ENCODE peak calls at places on chromosomes 16 and 17, in nine cellular contexts. C, B, K, V, M, Z, F, L and A are unnamed samples.

GRCh38 chr17:68981288-68981687 is 26.1 kb upstream of the ABCA8 start:
- DNase-seq in C (no peak), B (no peak), K (no peak), V (no peak), M (no peak), Z (peak; percentile 98), F (no peak), L (peak; percentile 38), A (no peak)

GRCh38 chr17:62658136-62658535 is 30.7 kb downstream of the MRC2 start:
- DNase-seq in C (no peak), B (no peak), K (peak; percentile 40), V (no peak), M (peak; percentile 83), Z (no peak), F (no peak), L (no peak), A (no peak)

GRCh38 chr16:87956169-87956770 is 5.0 kb downstream of the BANP start:
- DNase-seq in C (peak; percentile 39), B (peak; percentile 50), K (no peak), V (peak; percentile 81), M (no peak), Z (peak; percentile 49), F (peak; percentile 75), L (no peak), A (no peak)

GRCh38 chr17:37483311-37484039 is 6.2 kb upstream of the DUSP14 start:
- DNase-seq in C (no peak), B (no peak), K (no peak), V (no peak), M (no peak), Z (no peak), F (no peak), L (no peak), A (no peak)

GRCh38 chr16:26701243-26701886 is 365.4 kb upstream of the C16orf82 start:
- DNase-seq in C (no peak), B (no peak), K (no peak), V (no peak), M (no peak), Z (no peak), F (no peak), L (no peak), A (no peak)

GRCh38 chr16:2039286-2040030 is 8.2 kb downstream of the NTHL1 start:
- DNase-seq in C (no peak), B (peak; percentile 91), K (peak; percentile 83), V (no peak), M (no peak), Z (no peak), F (no peak), L (peak; percentile 69), A (peak; percentile 64)

GRCh38 chr17:76501018-76501826 is at the start of gene RHBDF2:
- DNase-seq in C (peak; percentile 78), B (peak; percentile 92), K (peak; percentile 96), V (peak; percentile 95), M (no peak), Z (peak; percentile 76), F (peak; percentile 92), L (peak; percentile 94), A (peak; percentile 87)

GRCh38 chr17:82931696-82932060 is 91.9 kb upstream of the ZNF750 start:
- DNase-seq in C (no peak), B (peak; percentile 70), K (peak; percentile 57), V (no peak), M (no peak), Z (no peak), F (no peak), L (no peak), A (peak; percentile 65)

GRCh38 chr16:15592324-15592723 is 50.6 kb downstream of the MARF1 start:
- DNase-seq in C (no peak), B (no peak), K (no peak), V (peak; percentile 7), M (peak; percentile 92), Z (no peak), F (no peak), L (no peak), A (no peak)

GRCh38 chr16:84277244-84277823 is 17.3 kb upstream of the WFDC1 start:
- DNase-seq in C (peak; percentile 76), B (peak; percentile 64), K (peak; percentile 81), V (peak; percentile 45), M (no peak), Z (peak; percentile 54), F (peak; percentile 42), L (peak; percentile 68), A (no peak)

GRCh38 chr16:52446076-52446475 is 100.9 kb downstream of the TOX3 start:
- DNase-seq in C (no peak), B (no peak), K (no peak), V (no peak), M (no peak), Z (no peak), F (no peak), L (no peak), A (no peak)

GRCh38 chr16:53043986-53044571 is 8.6 kb downstream of the CHD9NB start:
- DNase-seq in C (peak; percentile 56), B (no peak), K (no peak), V (no peak), M (no peak), Z (no peak), F (no peak), L (no peak), A (peak; percentile 64)

GRCh38 chr16:75074920-75075687 is 41.5 kb downstream of the LDHD start:
- DNase-seq in C (no peak), B (no peak), K (no peak), V (peak; percentile 87), M (no peak), Z (peak; percentile 56), F (peak; percentile 74), L (peak; percentile 33), A (no peak)

DNA sequence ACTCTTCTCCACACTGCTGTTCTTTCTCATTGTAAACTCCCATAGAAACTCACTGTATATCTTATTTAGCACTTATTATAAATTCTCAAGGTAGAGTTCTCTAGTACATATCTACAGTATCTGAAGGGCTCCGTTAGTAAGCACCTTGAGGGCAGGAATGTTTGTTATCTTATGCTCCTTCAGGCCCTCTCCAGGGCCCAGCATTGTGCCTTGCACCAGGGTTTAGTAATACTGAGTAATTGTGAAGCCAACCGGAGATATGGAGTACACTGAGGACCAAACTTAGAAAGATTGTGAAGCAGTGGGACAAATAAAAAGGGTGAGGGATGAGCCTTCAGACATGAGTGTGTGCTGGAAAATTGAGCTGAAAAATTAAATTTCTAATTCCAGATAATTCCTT is 26.4 kb downstream of the RNF43 start:
- DNase-seq in C (no peak), B (no peak), K (no peak), V (no peak), M (no peak), Z (no peak), F (no peak), L (no peak), A (no peak)
- H3K4me1 ChIP-seq in C (no peaks in the 10 kb centered on the region), B (peaks cover 11% of the 10 kb centered on the region), K (peaks cover 8% of the 10 kb centered on the region), V (no peaks in the 10 kb centered on the region), M (no peaks in the 10 kb centered on the region), Z (peaks cover 7% of the 10 kb centered on the region), F (no peaks in the 10 kb centered on the region), L (no peaks in the 10 kb centered on the region), A (no peaks in the 10 kb centered on the region)

DNA sequence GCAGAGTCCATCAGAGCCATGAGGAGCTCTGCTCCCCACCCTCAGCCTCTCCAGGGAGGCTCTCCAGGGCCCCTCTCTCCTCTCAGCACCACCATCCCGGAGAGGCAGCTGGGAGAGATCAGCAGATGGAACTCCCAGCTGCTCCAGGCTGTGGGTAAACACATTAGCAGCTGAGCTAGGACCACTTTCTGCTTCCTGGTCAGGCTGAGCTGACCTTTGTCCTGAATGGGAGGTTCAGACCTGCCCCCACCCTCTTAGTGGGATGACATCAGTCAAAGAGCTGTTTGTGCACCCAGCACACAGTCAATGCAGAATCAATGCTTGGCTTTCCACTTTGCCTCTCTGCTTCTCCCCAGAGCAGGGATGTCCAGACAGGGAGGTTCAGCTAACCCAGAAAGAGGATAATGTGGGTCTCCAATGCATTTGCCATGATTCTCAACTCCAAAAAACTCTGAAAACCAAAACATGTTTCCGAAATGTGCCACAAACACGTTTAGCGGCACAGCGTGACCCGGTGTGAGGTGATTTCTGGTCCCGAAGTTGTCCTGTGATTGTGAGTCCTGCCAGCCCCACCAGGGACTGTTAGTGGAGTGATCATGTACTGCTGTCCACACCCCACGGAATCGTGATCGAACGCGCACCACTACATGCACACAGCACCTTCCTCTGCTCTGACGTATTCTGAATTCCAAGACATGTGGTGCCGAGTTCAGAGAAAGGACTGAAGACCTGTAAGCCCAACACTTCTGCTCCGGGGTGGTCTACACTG is 6.7 kb downstream of the GPR142 start:
- DNase-seq in C (no peak), B (peak; percentile 25), K (no peak), V (no peak), M (no peak), Z (no peak), F (no peak), L (no peak), A (no peak)
- H3K4me1 ChIP-seq in C (peaks cover 1% of the 10 kb centered on the region), B (peaks cover 11% of the 10 kb centered on the region), K (no peaks in the 10 kb centered on the region), V (peaks cover 8% of the 10 kb centered on the region), M (peaks cover under 1% of the 10 kb centered on the region), Z (no peaks in the 10 kb centered on the region), F (peaks cover 7% of the 10 kb centered on the region), L (no peaks in the 10 kb centered on the region), A (no peaks in the 10 kb centered on the region)

DNA sequence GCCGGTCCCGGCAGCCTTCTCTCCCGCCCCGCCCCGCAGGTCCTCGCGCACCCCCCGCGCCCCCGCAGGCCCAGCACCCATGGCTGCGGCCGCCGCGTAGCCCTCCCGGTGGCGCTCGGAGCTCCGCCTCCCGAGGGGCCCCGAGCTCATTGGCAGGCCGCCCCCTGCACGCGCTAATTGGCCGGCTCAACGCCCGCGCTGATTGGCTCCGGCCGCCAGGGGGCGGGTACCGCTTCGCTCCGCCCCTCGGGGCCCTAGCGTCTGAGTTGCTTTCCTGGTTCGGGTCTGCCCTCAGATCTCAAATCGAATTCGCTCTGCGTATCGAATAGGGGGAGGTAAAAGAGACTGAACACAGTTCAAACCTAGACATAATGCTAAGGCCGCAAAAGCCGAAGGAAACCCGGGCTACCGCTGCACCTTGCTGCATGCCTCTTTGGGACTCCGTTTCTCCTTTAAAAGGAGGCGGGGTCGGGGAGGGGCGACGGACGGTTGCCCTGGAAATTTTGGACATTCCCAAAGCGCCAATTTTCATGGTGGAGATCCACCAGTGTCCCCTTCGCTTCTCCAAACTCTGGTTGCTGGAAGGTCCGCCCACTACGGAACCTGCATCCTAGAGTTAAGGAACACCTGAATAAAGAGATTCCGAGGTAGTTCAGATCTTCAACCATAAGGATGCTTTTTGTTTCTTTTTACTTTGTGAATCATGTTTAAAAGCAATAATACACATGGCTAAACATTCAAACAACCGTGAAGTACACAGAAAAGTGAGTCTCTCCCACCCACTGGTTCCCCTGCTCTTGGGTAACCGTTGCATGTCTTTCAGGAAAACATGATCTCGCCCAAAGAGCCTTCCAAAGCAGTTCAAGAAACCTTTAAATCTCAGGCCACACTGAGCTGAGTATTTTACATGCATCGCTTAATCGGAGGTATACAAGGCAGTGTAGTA is at the start of gene DEXI:
- DNase-seq in C (peak; percentile 86), B (peak; percentile 96), K (peak; percentile 98), V (peak; percentile 93), M (peak; percentile 94), Z (peak; percentile 91), F (peak; percentile 93), L (peak; percentile 93), A (peak; percentile 91)
- H3K4me1 ChIP-seq in C (peaks cover 28% of the 10 kb centered on the region), B (peaks cover 93% of the 10 kb centered on the region), K (peaks cover 65% of the 10 kb centered on the region), V (peaks cover 79% of the 10 kb centered on the region), M (peaks cover 82% of the 10 kb centered on the region), Z (peaks cover 54% of the 10 kb centered on the region), F (peaks cover 72% of the 10 kb centered on the region), L (peaks cover 47% of the 10 kb centered on the region), A (peaks cover 47% of the 10 kb centered on the region)

DNA sequence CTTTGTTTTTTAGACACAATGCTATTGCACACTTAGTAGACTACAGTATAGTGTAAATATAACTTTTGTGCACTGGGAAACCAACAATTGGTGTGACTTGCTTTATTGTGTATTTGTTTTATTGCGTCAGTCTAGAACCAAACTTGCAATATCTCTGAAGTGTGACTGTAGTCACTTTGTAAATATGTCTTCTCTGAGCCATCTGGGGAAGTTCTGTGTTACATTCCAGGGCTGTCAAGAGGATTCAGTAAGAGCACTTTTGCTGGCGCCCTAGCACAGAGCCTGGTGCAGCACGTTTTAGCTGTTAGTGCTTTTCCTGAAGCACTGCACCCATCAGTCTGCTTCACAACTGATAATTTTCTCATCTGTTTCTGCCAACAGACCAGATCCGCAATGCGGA is 73.2 kb downstream of the NT5M start:
- DNase-seq in C (no peak), B (no peak), K (peak; percentile 65), V (no peak), M (no peak), Z (no peak), F (no peak), L (peak; percentile 64), A (no peak)
- H3K4me1 ChIP-seq in C (peaks cover 17% of the 10 kb centered on the region), B (peaks cover 16% of the 10 kb centered on the region), K (peaks cover 23% of the 10 kb centered on the region), V (no peaks in the 10 kb centered on the region), M (peaks cover 19% of the 10 kb centered on the region), Z (no peaks in the 10 kb centered on the region), F (no peaks in the 10 kb centered on the region), L (no peaks in the 10 kb centered on the region), A (no peaks in the 10 kb centered on the region)